ENCODE peak calls at places on chromosomes 13 and 19, in five cellular contexts. R is pancreas, H is prostate gland, T is tibial nerve, D is mammary epithelial cell. J is an unnamed sample.

GRCh38 chr19:2044709-2045500 is 6.1 kb downstream of the MKNK2 start:
- DNase-seq in R (no peak), H (no peak), T (no peak), D (no peak), J (no peak)

GRCh38 chr13:31236211-31236786 is 36.5 kb downstream of the B3GLCT start:
- DNase-seq in R (no peak), H (no peak), T (no peak), D (peak), J (peak)

GRCh38 chr13:42820450-42820849 is 39.1 kb downstream of the FAM216B start:
- DNase-seq in R (no peak), H (no peak), T (no peak), D (no peak), J (no peak)

GRCh38 chr13:47680752-47681151 is 320.3 kb downstream of the SUCLA2 start:
- DNase-seq in R (no peak), H (no peak), T (no peak), D (peak), J (no peak)

GRCh38 chr13:67619987-67620386 is 389.9 kb upstream of the PCDH9 start:
- DNase-seq in R (no peak), H (no peak), T (no peak), D (no peak), J (no peak)

GRCh38 chr13:38590230-38590629 is 96.6 kb upstream of the FREM2 start:
- DNase-seq in R (no peak), H (no peak), T (no peak), D (no peak), J (no peak)

GRCh38 chr13:80962855-80963254 is 621.9 kb upstream of the SPRY2 start:
- DNase-seq in R (no peak), H (no peak), T (no peak), D (no peak), J (no peak)

GRCh38 chr13:87274209-87274819 is 396.9 kb upstream of the SLITRK5 start:
- DNase-seq in R (peak), H (no peak), T (no peak), D (peak), J (no peak)

GRCh38 chr13:18212873-18213272 is 968.8 kb downstream of the TUBA3C start:
- DNase-seq in R (no peak), H (peak), T (peak), D (no peak), J (no peak)

DNA sequence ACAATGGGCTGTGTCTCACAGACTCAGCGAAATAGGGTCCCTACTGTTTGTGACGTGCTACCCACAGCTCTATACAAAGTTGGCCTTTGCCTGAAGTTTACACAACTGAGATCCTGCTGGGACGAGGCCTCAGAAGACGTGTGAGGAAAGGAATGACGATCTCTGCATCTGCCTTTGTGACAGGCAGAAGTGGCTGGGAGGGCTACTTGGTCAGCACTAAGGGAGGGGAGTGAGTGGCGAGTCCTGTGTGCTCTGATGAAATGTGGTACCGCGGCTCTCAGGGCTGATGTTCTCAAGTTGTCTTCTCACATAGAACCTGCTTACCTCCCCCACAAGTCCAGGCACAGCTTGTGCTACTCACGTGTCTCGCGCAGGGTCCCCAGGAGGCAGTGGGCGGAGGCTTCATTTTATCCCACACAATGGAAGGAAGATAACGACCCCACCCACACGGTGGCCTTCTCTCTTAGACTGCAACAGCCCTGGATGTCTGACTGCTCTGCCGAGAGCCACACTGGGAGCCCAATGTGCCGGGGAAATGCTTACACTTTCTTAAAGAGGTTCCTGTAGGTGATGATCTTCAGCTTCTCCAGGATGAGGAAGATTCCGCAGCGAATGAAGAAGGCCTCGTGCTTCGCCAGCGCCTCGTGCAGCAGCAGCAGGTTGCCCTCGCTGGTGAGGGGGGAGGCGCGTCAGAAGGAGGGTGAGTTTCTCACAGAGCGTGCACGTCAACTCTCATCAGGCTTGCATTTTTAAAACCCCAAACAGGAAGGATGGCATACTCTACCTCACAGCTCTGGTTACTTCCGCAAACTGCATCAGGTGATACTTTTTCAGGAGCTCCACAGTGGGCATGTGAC is 21.2 kb downstream of the PROZ start:
- DNase-seq in R (no peak), H (no peak), T (no peak), D (no peak), J (no peak)
- H3K27ac ChIP-seq in R (no peak), H (no peak), T (no peak), D (no peak), J (no peak)

GRCh38 chr19:29724102-29724641 is 9.1 kb upstream of the C19orf12 start:
- DNase-seq in R (no peak), H (no peak), T (no peak), D (no peak), J (no peak)

GRCh38 chr19:29727906-29728305 is 12.8 kb upstream of the C19orf12 start:
- DNase-seq in R (no peak), H (no peak), T (no peak), D (no peak), J (no peak)

DNA sequence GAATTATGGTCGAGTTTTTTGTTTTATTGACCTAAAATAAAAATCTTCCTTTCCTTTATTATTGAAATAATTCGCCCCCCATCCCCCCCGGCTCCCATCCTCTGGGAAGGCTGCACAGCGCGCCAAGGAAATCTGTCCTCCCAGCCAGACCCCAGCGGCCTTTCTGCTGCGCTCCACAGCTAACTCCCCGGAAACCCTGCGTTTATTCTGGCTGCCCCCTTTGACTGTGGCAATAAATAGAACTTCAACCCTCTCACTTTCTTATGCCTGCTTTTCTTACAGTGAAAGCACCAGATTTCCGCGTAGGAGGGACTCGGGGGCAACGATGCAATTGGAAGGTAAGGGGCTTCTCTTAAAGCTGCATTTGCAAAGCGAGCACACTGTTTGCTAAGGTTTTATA is 9.7 kb upstream of the C19orf12 start:
- DNase-seq in R (no peak), H (no peak), T (no peak), D (no peak), J (no peak)
- H3K4me3 ChIP-seq in R (peak), H (no peak), T (no peak), D (no peak), J (peak)

GRCh38 chr13:113579686-113580085 is 4.9 kb upstream of the TFDP1 start:
- DNase-seq in R (no peak), H (no peak), T (no peak), D (no peak), J (no peak)
- H3K27ac ChIP-seq in R (no peak), H (no peak), T (no peak), D (no peak), J (no peak)

GRCh38 chr13:24986826-24987225 is 109.1 kb upstream of the PABPC3 start:
- DNase-seq in R (no peak), H (no peak), T (no peak), D (no peak), J (no peak)

GRCh38 chr13:24984134-24984533 is 111.8 kb upstream of the PABPC3 start:
- DNase-seq in R (no peak), H (no peak), T (no peak), D (no peak), J (no peak)

GRCh38 chr13:24982333-24982999 is 113.5 kb upstream of the PABPC3 start:
- DNase-seq in R (no peak), H (no peak), T (no peak), D (no peak), J (no peak)

GRCh38 chr13:24983094-24983493 is 112.8 kb upstream of the PABPC3 start:
- DNase-seq in R (no peak), H (no peak), T (no peak), D (no peak), J (no peak)

DNA sequence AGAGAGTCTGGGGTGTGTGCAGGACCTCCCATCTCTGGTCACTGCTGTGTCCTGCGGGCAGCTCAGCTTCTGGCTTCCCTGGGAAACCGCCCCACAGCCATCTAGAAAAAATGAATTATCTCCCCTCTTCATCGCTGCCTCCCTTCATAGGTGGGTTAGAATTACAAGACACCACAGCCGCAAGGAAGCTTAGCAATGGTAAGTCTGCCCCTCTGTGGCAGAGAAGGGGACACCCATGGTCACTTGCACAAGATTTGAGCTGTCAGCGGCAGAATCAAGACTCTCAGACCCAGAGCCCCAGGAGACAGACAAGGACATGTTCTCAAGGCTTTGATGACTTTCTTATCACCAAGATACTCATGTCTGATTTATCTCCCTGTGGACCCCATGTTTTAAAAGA is 110.8 kb upstream of the PABPC3 start:
- DNase-seq in R (no peak), H (no peak), T (no peak), D (no peak), J (no peak)
- H3K4me3 ChIP-seq in R (no peak), H (no peak), T (no peak), D (no peak), J (no peak)

GRCh38 chr19:42335374-42335936 is 10.0 kb downstream of the MEGF8 start:
- DNase-seq in R (no peak), H (no peak), T (no peak), D (no peak), J (no peak)
- H3K27ac ChIP-seq in R (no peak), H (no peak), T (no peak), D (no peak), J (no peak)

DNA sequence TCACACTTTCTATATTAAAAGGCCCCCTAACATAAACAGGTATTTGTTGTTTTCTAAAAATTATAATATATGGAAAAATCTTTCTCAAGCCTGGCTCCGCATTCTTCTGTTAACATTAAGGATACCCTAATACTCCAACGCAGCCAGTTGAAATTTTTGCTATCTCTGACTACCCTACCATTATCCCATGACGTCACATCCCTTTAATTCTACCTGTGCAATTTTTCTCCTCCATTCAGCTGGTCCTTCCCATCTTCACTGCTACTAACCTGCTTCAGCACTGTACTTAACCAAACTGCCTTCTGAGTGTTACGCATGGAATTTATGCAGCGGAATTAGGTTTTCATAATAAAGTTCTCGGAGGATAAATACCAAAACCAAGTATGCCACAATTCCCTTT is 1.0 kb downstream of the MRPS31 start:
- DNase-seq in R (no peak), H (no peak), T (no peak), D (no peak), J (no peak)
- H3K4me3 ChIP-seq in R (peak), H (peak), T (no peak), D (peak), J (peak)

GRCh38 chr13:21079206-21079605 is 17.8 kb upstream of the LATS2 start:
- DNase-seq in R (no peak), H (no peak), T (no peak), D (no peak), J (no peak)
- H3K27ac ChIP-seq in R (no peak), H (no peak), T (peak), D (no peak), J (no peak)

J was measured in naive thymus-derived CD4-positive, alpha-beta T cell.